ENCODE peak calls at places on chromosome 12, in six cellular contexts. W is nephron progenitor cell, H is GM13976, T is coronary artery, C is A549, U is iPS DF 6.9. Z is an unnamed sample.

GRCh38 chr12:13102481-13103195 is 829 bp downstream of the GSG1 start:
- DNase-seq in W (no peak), H (no peak), T (no peak), C (no peak), U (no peak), Z (no peak)

GRCh38 chr12:27304856-27305255 is 27.8 kb upstream of the BMAL2 start:
- DNase-seq in W (no peak), H (no peak), T (no peak), C (no peak), U (no peak), Z (no peak)

GRCh38 chr12:116525418-116526001 is 33.7 kb upstream of the MAP1LC3B2 start:
- DNase-seq in W (peak), H (no peak), T (peak), C (peak), U (no peak), Z (no peak)

GRCh38 chr12:99352269-99352668 is 295.3 kb upstream of the GARIN6 start:
- DNase-seq in W (no peak), H (no peak), T (no peak), C (no peak), U (no peak), Z (no peak)

GRCh38 chr12:109273354-109273753 is 35.7 kb downstream of the FOXN4 start:
- DNase-seq in W (peak), H (no peak), T (no peak), C (no peak), U (no peak), Z (no peak)

GRCh38 chr12:105822131-105823103 is 316.3 kb downstream of the NUAK1 start:
- DNase-seq in W (no peak), H (no peak), T (no peak), C (no peak), U (no peak), Z (no peak)

GRCh38 chr12:64085996-64086395 is 136.1 kb downstream of the KICS2 start:
- DNase-seq in W (no peak), H (no peak), T (no peak), C (no peak), U (no peak), Z (no peak)

GRCh38 chr12:96143827-96144226 is 50.3 kb upstream of the ELK3 start:
- DNase-seq in W (no peak), H (no peak), T (no peak), C (no peak), U (no peak), Z (no peak)

GRCh38 chr12:77947326-77947725 is 116.6 kb downstream of the NAV3 start:
- DNase-seq in W (no peak), H (no peak), T (no peak), C (no peak), U (no peak), Z (no peak)

GRCh38 chr12:108390495-108391203 is 51.5 kb upstream of the CMKLR1 start:
- DNase-seq in W (no peak), H (no peak), T (no peak), C (no peak), U (no peak), Z (no peak)

GRCh38 chr12:123286997-123287396 is 15.3 kb upstream of the CDK2AP1 start:
- DNase-seq in W (no peak), H (no peak), T (no peak), C (no peak), U (no peak), Z (no peak)

GRCh38 chr12:77042834-77043233 is 22.5 kb downstream of the E2F7 start:
- DNase-seq in W (no peak), H (no peak), T (no peak), C (no peak), U (no peak), Z (no peak)

GRCh38 chr12:131831021-131831571 is 2.9 kb downstream of the MMP17 start:
- DNase-seq in W (peak), H (no peak), T (no peak), C (no peak), U (no peak), Z (no peak)

GRCh38 chr12:130639759-130640158 is 76.3 kb downstream of the RIMBP2 start:
- DNase-seq in W (no peak), H (no peak), T (no peak), C (no peak), U (no peak), Z (no peak)

Z was measured in vagina.